ENCODE peak calls at places on chromosomes 5 and 9, in six cellular contexts. C is A549, T is GM12878, Y is GM23338, J is K562, B is Panc1. P is an unnamed sample.

GRCh38 chr5:76958976-76959767 is 6.3 kb downstream of the CRHBP start:
- DNase-seq in B (no peak), J (peak), Y (peak), T (no peak), C (no peak), P (peak)

GRCh38 chr5:96220610-96221390 is 212.2 kb downstream of the PCSK1 start:
- DNase-seq in T (peak), C (no peak), B (no peak), Y (no peak), J (no peak), P (no peak)

GRCh38 chr9:132128191-132128590 is 33.7 kb upstream of the NTNG2 start:
- DNase-seq in J (no peak), Y (no peak), B (no peak), T (no peak), C (no peak), P (no peak)

GRCh38 chr5:11251242-11251641 is 490.2 kb upstream of the DAP start:
- DNase-seq in C (no peak), B (no peak), J (no peak), T (no peak), Y (peak), P (no peak)

GRCh38 chr5:127589309-127590036 is 59.4 kb upstream of the CTXN3 start:
- DNase-seq in T (no peak), C (no peak), B (no peak), Y (peak), J (no peak), P (no peak)

GRCh38 chr5:9813305-9813704 is 183.2 kb upstream of the TAS2R1 start:
- DNase-seq in J (no peak), C (no peak), B (no peak), Y (no peak), T (no peak), P (no peak)

GRCh38 chr5:88881566-88881965 is 1.4 kb downstream of the MEF2C start:
- DNase-seq in C (no peak), Y (no peak), J (no peak), B (no peak), T (no peak), P (no peak)

GRCh38 chr9:128201441-128202369 is 1.5 kb upstream of the DNM1 start:
- DNase-seq in J (no peak), T (no peak), C (no peak), Y (no peak), B (no peak), P (no peak)

GRCh38 chr5:178126556-178126955 is 4.3 kb upstream of the RMND5B start:
- DNase-seq in T (no peak), J (peak), B (no peak), C (no peak), Y (peak), P (no peak)

DNA sequence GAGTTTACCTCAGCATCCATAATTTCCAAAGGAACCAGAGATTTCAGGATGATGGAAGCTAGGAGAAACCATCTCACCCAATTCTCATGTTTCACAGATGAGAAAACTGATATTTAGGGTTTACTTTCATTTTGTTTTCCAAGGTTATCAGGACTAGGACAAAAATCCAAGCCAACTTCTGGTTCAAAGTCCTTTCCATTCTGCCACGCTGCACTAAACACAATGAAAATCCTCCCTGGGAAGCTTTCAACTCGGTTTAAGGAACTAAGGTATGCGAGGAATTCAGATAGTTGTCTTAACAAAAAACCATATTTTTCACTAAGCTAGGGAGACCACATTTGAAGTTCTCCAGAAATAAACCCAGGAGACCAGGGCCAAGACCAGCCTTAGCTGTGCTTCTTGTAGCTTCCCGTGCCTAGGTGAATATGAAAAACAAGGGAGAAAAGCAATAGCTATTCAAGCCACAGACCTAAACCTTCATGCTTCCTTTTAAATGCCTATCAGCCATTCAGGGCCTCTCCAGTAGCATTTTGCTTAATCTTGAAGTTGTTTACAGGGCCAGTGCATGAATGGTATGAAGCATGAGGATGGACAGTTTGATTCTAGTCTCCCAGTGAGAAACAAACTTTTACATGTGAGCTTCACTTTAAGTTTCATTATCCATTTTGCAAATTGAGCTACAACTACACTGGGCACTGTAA is 167.9 kb downstream of the DENND1A start:
- DNase-seq in T (no peak), J (no peak), Y (peak), C (no peak), B (no peak), P (no peak)
- H3K27ac ChIP-seq in T (no peak), J (no peak), Y (peak), C (no peak), B (no peak), P (no peak)

DNA sequence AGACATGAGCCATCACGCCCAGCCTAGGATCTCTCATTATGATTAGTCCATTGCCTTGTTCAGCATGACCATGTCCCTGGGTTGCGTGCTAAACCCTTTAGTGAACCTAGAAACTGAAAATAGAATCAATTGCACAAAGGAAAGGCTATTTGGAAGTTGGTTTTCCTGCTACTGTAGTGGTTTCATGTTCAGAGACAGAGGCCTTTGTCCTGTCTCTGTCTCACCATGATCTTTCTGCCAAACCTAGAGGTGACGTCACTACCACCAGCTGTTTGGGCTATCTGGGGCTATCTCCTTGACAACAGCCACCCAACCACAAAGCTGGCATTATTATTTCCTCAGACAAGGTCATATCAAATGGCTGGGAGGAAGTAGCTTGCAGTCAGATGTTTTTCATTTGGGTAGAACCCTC is 4.0 kb upstream of the CDK5RAP2 start:
- DNase-seq in T (peak), J (peak), Y (peak), B (no peak), C (peak), P (peak)
- TF ChIP-seq REST in T (no peak), J (no peak), Y (no peak), B (no peak), C (no peak), P (no peak)

DNA sequence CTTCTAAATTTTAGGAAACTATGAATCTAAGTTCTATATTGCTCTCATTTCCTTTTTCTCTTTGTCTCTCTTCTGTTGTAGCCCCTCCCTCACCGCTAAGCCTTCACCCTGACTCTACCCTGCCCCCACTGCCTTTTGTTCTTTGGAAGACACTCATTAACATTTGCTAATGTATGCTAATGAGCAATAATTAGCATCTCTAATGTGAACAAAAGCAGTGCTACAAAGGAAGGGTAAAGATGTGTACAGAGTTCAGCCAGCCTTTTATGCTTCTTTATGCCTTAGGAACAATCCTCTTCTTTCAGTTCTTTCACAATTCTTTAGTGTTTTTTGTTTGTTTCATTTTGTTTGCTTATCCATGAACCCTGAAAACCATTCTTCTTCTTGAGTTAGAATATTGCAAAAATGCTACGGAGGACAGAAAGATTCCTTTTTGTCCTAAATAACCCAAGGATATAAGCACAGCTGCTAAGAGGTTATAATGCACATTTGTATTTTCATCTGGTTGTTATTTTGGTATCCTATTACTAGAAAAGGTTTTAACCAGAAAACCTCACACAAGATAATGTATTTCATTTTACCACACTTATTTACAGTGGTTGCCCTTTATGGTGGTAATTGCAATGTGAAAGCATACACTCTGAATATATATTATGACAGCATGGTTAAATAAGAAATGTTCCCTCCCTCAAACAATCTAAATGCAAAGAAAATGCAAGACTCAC is 159.3 kb downstream of the TMC1 start:
- DNase-seq in J (no peak), Y (peak), B (no peak), C (no peak), T (no peak), P (no peak)
- H3K27ac ChIP-seq in J (no peak), Y (peak), B (no peak), C (no peak), T (no peak), P (no peak)

GRCh38 chr5:37888476-37888875 is 48.6 kb upstream of the GDNF start:
- DNase-seq in Y (no peak), T (no peak), C (no peak), J (no peak), B (no peak), P (no peak)
- TF ChIP-seq REST in Y (no peak), T (no peak), C (no peak), J (no peak), B (no peak), P (no peak)

GRCh38 chr9:21560281-21560745 is 78.2 kb upstream of the IFNE start:
- DNase-seq in J (no peak), Y (peak), T (no peak), B (no peak), C (no peak), P (no peak)
- H3K27ac ChIP-seq in J (no peak), Y (no peak), T (no peak), B (peak), C (peak), P (no peak)

DNA sequence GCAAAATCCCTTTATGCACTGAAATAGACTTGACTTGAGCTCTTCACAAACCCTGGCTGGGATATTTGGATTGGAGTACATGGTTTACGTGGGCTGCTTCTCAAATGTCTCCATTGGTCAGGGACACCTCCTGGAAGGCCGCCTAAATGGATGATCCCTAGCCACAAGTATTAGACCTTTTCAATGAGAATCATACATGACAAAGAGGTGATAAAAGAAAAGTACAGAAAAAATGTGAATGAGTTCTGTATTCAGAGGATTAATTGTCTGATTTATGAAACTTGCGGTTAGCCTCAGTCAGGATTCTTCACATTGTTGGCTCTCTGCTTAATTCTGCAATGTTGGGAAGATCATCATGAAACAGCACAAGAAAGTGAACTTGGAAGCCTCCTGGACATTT is 752.8 kb upstream of the ADAMTS16 start:
- DNase-seq in C (no peak), Y (no peak), B (no peak), T (no peak), J (no peak), P (no peak)
- TF ChIP-seq REST in C (no peak), Y (no peak), B (no peak), T (no peak), J (no peak), P (no peak)

DNA sequence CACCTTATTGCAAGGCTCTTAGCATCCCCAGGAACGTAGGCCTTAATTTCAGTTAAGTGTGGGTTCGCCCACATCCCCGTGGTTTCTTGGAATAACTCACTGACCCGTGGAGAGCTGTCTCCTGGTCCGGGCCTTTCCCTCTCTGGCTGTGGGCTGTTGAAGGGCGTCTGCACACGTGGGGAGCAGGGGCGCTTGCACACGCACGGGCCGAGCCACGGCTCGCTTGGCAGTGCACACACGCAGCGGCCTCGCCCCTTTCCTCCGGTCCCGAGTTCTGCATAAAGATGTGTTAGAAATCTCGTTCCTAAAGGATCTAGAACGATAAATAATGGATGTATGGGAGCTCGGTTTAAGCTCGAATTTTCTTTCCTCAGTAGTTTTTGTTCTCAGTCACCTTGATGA is 141.9 kb downstream of the PBX3 start:
- DNase-seq in T (no peak), C (no peak), Y (no peak), J (no peak), B (no peak), P (no peak)
- H3K27ac ChIP-seq in T (no peak), C (peak), Y (no peak), J (no peak), B (peak), P (no peak)

DNA sequence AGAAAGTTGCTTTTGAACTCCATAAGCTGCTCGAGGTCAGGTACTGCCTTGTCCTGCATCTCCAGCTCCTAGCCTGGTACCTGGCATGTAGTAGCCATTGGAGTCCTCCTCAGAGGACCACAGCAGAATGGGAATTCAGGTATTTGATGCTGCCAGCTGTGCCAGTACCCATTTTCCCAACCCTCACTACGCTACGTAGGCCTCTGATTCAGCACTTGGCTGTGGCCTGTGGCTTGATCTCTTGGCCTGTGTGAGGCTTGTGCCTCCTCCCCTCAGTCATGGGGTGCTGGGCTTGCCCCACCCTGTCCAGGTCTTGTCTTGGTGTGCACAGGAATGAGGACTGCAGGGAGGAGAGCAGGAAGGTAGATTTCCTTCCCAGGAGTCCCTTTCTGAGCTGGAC is 11.8 kb downstream of the OTULIN start:
- DNase-seq in B (no peak), J (peak), C (no peak), T (no peak), Y (no peak), P (peak)
- TF ChIP-seq REST in B (no peak), J (no peak), C (no peak), T (no peak), Y (no peak), P (no peak)